ENCODE peak calls at places on chromosome 10, in four cellular contexts. One of them, this sample, is unnamed.

GRCh38 chr10:113524120-113524519 is 28.7 kb upstream of the HABP2 start:
- DNase-seq in H9: peak
- DNase-seq in H1: no peak
- DNase-seq in IMR-90: no peak
- DNase-seq in this sample: no peak

GRCh38 chr10:14712991-14713422 is 61.7 kb downstream of the FAM107B start:
- DNase-seq in IMR-90: peak
- DNase-seq in H9: no peak
- DNase-seq in H1: no peak
- DNase-seq in this sample: no peak

GRCh38 chr10:13000431-13000830 is 1.1 kb downstream of the CCDC3 start:
- DNase-seq in H1: no peak
- DNase-seq in H9: no peak
- DNase-seq in IMR-90: no peak
- DNase-seq in this sample: no peak

GRCh38 chr10:12543589-12543988 is 194.2 kb downstream of the CAMK1D start:
- DNase-seq in H9: no peak
- DNase-seq in IMR-90: no peak
- DNase-seq in H1: no peak
- DNase-seq in this sample: no peak

GRCh38 chr10:76632158-76633051 is 1005.2 kb downstream of the KCNMA1 start:
- DNase-seq in H1: peak
- DNase-seq in IMR-90: no peak
- DNase-seq in H9: peak
- DNase-seq in this sample: no peak

GRCh38 chr10:44154956-44155355 is 229.9 kb downstream of the CXCL12 start:
- DNase-seq in H9: no peak
- DNase-seq in H1: no peak
- DNase-seq in IMR-90: no peak
- DNase-seq in this sample: no peak

GRCh38 chr10:13206546-13207443 is 27.4 kb downstream of the UCMA start:
- DNase-seq in H9: no peak
- DNase-seq in IMR-90: peak
- DNase-seq in H1: no peak
- DNase-seq in this sample: no peak

GRCh38 chr10:26858707-26859034 is 2.1 kb downstream of the ABI1 start:
- DNase-seq in IMR-90: no peak
- DNase-seq in H1: no peak
- DNase-seq in H9: no peak
- DNase-seq in this sample: no peak

GRCh38 chr10:102831322-102832071 is 5.7 kb downstream of the CYP17A1 start:
- DNase-seq in H1: no peak
- DNase-seq in IMR-90: peak
- DNase-seq in H9: no peak
- DNase-seq in this sample: no peak

GRCh38 chr10:31677198-31678138 is 251.2 kb downstream of the ARHGAP12 start:
- DNase-seq in H1: peak
- DNase-seq in H9: peak
- DNase-seq in IMR-90: no peak
- DNase-seq in this sample: peak

GRCh38 chr10:132142396-132143161 is 44.2 kb upstream of the DPYSL4 start:
- DNase-seq in H1: peak
- DNase-seq in IMR-90: no peak
- DNase-seq in H9: peak
- DNase-seq in this sample: peak

GRCh38 chr10:24991298-24991697 is 24.7 kb downstream of the ENKUR start:
- DNase-seq in H1: no peak
- DNase-seq in H9: no peak
- DNase-seq in IMR-90: no peak
- DNase-seq in this sample: no peak

GRCh38 chr10:84333864-84334451 is 5.6 kb downstream of the CCSER2 start:
- DNase-seq in IMR-90: peak
- DNase-seq in H1: no peak
- DNase-seq in H9: no peak
- DNase-seq in this sample: no peak

GRCh38 chr10:112949875-112950507 is at the start of gene TCF7L2:
- DNase-seq in H9: peak
- DNase-seq in H1: peak
- DNase-seq in IMR-90: peak
- DNase-seq in this sample: peak

GRCh38 chr10:48444861-48445841 is 138.7 kb downstream of the MAPK8 start:
- DNase-seq in H1: peak
- DNase-seq in H9: peak
- DNase-seq in IMR-90: no peak
- DNase-seq in this sample: no peak

GRCh38 chr10:112797221-112797620 is 152.8 kb upstream of the TCF7L2 start:
- DNase-seq in H1: peak
- DNase-seq in IMR-90: no peak
- DNase-seq in H9: no peak
- DNase-seq in this sample: no peak

GRCh38 chr10:1044146-1044545 is 4.8 kb downstream of the IDI1 start:
- DNase-seq in H1: no peak
- DNase-seq in H9: no peak
- DNase-seq in IMR-90: no peak
- DNase-seq in this sample: no peak

GRCh38 chr10:8825611-8826010 is 771.1 kb downstream of the GATA3 start:
- DNase-seq in H1: no peak
- DNase-seq in H9: no peak
- DNase-seq in IMR-90: no peak
- DNase-seq in this sample: no peak

GRCh38 chr10:83817797-83818196 is 321.5 kb upstream of the GHITM start:
- DNase-seq in H1: no peak
- DNase-seq in IMR-90: no peak
- DNase-seq in H9: no peak
- DNase-seq in this sample: no peak

GRCh38 chr10:1577371-1577770 is 160.0 kb downstream of the ADARB2 start:
- DNase-seq in H1: no peak
- DNase-seq in IMR-90: no peak
- DNase-seq in H9: no peak
- DNase-seq in this sample: no peak

GRCh38 chr10:95214793-95215192 is 20.8 kb downstream of the ACSM6 start:
- DNase-seq in IMR-90: peak
- DNase-seq in H1: no peak
- DNase-seq in H9: no peak
- DNase-seq in this sample: no peak

GRCh38 chr10:95214369-95214768 is 20.3 kb downstream of the ACSM6 start:
- DNase-seq in H9: no peak
- DNase-seq in IMR-90: no peak
- DNase-seq in H1: no peak
- DNase-seq in this sample: no peak

GRCh38 chr10:95211606-95212279 is 17.7 kb downstream of the ACSM6 start:
- DNase-seq in H9: no peak
- DNase-seq in H1: no peak
- DNase-seq in IMR-90: peak
- DNase-seq in this sample: no peak

GRCh38 chr10:95209509-95210127 is 15.6 kb downstream of the ACSM6 start:
- DNase-seq in H1: no peak
- DNase-seq in IMR-90: no peak
- DNase-seq in H9: no peak
- DNase-seq in this sample: no peak

DNA sequence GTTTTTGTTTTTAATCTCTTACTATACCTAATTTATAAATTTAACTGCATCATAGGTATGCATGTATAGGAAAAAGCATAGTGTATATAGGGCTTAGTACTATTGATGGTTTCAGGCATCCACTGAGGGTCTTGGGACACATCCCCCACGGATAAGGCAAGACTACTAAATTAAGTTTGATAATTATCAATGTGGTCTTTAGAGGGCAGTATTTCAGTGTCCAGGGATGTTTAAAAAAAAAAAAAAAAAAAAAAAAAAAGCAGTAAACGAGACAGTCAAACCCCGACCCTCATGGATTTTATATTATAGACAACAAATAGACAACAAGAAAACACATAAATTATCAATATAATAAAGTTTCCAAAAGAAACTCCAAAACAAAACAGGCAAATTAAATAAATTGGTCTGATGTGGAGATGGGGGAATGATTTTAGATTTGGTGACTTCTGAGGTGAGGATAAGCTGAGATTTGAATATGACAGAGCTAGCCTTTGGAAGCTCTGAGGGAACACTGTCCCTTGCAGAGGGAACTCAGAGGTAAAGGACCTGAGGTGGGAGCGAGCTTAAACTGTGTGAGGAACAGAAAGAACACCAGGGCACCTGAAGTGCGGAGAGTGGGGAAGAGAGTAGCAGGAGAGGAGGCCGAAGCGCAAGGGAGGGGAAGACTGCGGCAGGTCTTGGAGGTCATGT is 14.8 kb downstream of the ACSM6 start:
- DNase-seq in IMR-90: no peak
- DNase-seq in H9: peak
- DNase-seq in H1: no peak
- DNase-seq in this sample: no peak
- H4K8ac ChIP-seq in IMR-90: no peak
- H4K8ac ChIP-seq in H9: no peak
- H4K8ac ChIP-seq in H1: no peak
- H4K8ac ChIP-seq in this sample: no peak

GRCh38 chr10:7577206-7577978 is 89.4 kb downstream of the ITIH5 start:
- DNase-seq in H9: no peak
- DNase-seq in H1: no peak
- DNase-seq in IMR-90: no peak
- DNase-seq in this sample: no peak

GRCh38 chr10:7572435-7572834 is 94.3 kb downstream of the ITIH5 start:
- DNase-seq in H1: no peak
- DNase-seq in IMR-90: no peak
- DNase-seq in H9: no peak
- DNase-seq in this sample: no peak

GRCh38 chr10:7579681-7580080 is 87.1 kb downstream of the ITIH5 start:
- DNase-seq in H9: no peak
- DNase-seq in IMR-90: no peak
- DNase-seq in H1: no peak
- DNase-seq in this sample: no peak

GRCh38 chr10:7580520-7580919 is 86.2 kb downstream of the ITIH5 start:
- DNase-seq in IMR-90: no peak
- DNase-seq in H9: no peak
- DNase-seq in H1: no peak
- DNase-seq in this sample: no peak

DNA sequence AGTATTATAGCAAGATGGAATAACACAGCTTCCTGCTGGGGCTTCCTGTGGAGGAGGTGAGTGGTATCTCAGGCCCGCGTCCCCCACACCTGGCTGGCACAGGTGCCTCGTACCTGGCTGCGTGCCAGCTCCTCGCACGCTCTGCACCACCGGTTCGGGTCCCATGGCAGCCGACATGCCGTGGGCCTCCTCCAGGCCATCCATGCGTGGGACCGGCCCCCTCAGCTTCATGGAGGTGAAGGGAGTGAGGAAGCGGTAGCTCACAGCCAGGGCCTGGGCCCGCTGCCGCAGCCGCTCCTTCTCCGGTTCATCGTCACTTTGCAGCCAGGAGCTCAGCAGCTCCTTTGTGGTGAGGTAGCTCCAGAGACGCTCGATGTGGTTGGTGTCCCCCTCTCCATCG is 90.4 kb downstream of the ITIH5 start:
- DNase-seq in H1: no peak
- DNase-seq in IMR-90: no peak
- DNase-seq in H9: no peak
- DNase-seq in this sample: no peak
- H3K23ac ChIP-seq in H1: no peak
- H3K23ac ChIP-seq in IMR-90: no peak
- H3K23ac ChIP-seq in H9: no peak
- H3K23ac ChIP-seq in this sample: peak

GRCh38 chr10:100883322-100883821 is 29.4 kb upstream of the SLF2 start:
- DNase-seq in IMR-90: no peak
- DNase-seq in H9: no peak
- DNase-seq in H1: no peak
- DNase-seq in this sample: no peak
- H4K8ac ChIP-seq in IMR-90: peak
- H4K8ac ChIP-seq in H9: no peak
- H4K8ac ChIP-seq in H1: no peak
- H4K8ac ChIP-seq in this sample: no peak

GRCh38 chr10:79112898-79113431 is 44.2 kb downstream of the ZMIZ1 start:
- DNase-seq in H9: no peak
- DNase-seq in H1: no peak
- DNase-seq in IMR-90: peak
- DNase-seq in this sample: no peak
- H3K23ac ChIP-seq in H9: no peak
- H3K23ac ChIP-seq in H1: no peak
- H3K23ac ChIP-seq in IMR-90: peak
- H3K23ac ChIP-seq in this sample: peak